ENCODE peak calls at places on chromosomes 5 and 9, in five cellular contexts. Y, E, C, A and S are unnamed samples.
A peak's percentile ranks its signal among the peaks of the same experiment; 100 is the strongest.

GRCh38 chr5:172775326-172776234 is 4.6 kb upstream of the DUSP1 start:
- DNase-seq in A (peak; percentile 95), E (no peak), C (no peak), Y (no peak), S (no peak)

GRCh38 chr5:133809801-133810200 is 158.6 kb downstream of the C5orf15 start:
- DNase-seq in C (no peak), A (no peak), Y (no peak), E (no peak), S (no peak)

GRCh38 chr5:1185652-1186350 is 15.6 kb upstream of the SLC6A19 start:
- DNase-seq in C (no peak), Y (no peak), A (peak; percentile 84), E (peak; percentile 90), S (no peak)

GRCh38 chr5:71893451-71893850 is 174.4 kb downstream of the CARTPT start:
- DNase-seq in A (no peak), Y (no peak), C (no peak), E (no peak), S (no peak)

GRCh38 chr5:67196537-67197059 is at the start of gene CD180:
- DNase-seq in E (no peak), C (no peak), Y (no peak), A (no peak), S (no peak)

GRCh38 chr9:117782931-117783788 is 79.0 kb downstream of the TLR4 start:
- DNase-seq in Y (peak; percentile 77), C (peak; percentile 31), E (no peak), A (peak; percentile 23), S (no peak)

GRCh38 chr5:5497132-5497748 is 74.8 kb downstream of the ICE1 start:
- DNase-seq in C (no peak), E (peak; percentile 65), A (peak; percentile 20), Y (no peak), S (peak; percentile 26)

GRCh38 chr5:125011982-125012381 is 265.5 kb upstream of the ZNF608 start:
- DNase-seq in C (no peak), E (no peak), A (no peak), Y (no peak), S (no peak)

GRCh38 chr5:65482727-65483473 is 1.2 kb upstream of the ADAMTS6 start:
- DNase-seq in Y (peak; percentile 46), E (peak; percentile 48), C (peak; percentile 17), A (peak; percentile 21), S (no peak)

GRCh38 chr5:147310059-147310704 is 75.4 kb downstream of the STK32A start:
- DNase-seq in A (no peak), Y (no peak), E (no peak), C (no peak), S (peak; percentile 76)

DNA sequence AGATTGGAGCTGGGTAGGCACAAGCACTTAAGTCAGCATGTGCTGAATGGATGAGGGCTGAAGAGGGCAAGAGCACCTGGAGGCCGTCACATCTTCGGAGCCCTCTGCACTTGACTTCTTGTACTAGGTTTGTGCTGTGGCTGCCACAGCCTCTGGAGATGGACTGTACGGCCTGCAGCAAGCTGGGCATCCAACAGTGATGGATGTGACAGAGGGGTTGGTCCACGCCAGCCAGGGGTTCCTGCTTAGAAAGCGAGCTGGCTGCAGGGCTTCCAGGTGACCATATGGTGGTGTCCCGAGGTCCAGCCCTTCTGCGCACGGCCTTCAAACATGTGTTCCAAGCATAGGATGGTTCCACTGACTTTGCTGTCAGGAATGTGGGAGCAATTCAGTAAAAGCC is 65.1 kb upstream of the PHYKPL start:
- DNase-seq in Y (no peak), A (no peak), C (no peak), E (no peak), S (no peak)
- H3K27me3 ChIP-seq in Y (no peaks in the 10 kb centered on the region), A (peaks cover 6% of the 10 kb centered on the region), C (no peaks in the 10 kb centered on the region), E (peaks cover 2% of the 10 kb centered on the region), S (no peaks in the 10 kb centered on the region)

GRCh38 chr9:128151343-128152132 is 2.3 kb downstream of the LCN2 start:
- DNase-seq in A (no peak), C (no peak), Y (no peak), E (peak; percentile 19), S (no peak)

GRCh38 chr9:128149951-128150593 is 819 bp downstream of the LCN2 start:
- DNase-seq in A (no peak), C (no peak), E (peak; percentile 43), Y (no peak), S (no peak)

GRCh38 chr9:128150594-128151342 is 1.5 kb downstream of the LCN2 start:
- DNase-seq in C (no peak), E (peak; percentile 94), Y (peak; percentile 86), A (peak; percentile 47), S (peak; percentile 10)

GRCh38 chr9:128148509-128149000 is 698 bp upstream of the LCN2 start:
- DNase-seq in E (peak; percentile 30), A (no peak), Y (no peak), C (no peak), S (no peak)

GRCh38 chr9:128149001-128149701 is at the start of gene LCN2:
- DNase-seq in C (no peak), Y (no peak), A (no peak), E (peak; percentile 22), S (peak; percentile 48)
- TF ChIP-seq SRF in C (no peak), Y (no peak), A (no peak), E (no peak), S (no peak)

GRCh38 chr5:174412374-174412773 is 312.0 kb upstream of the MSX2 start:
- DNase-seq in Y (no peak), A (no peak), E (no peak), C (no peak), S (no peak)
- H3K27me3 ChIP-seq in Y (no peaks in the 10 kb centered on the region), A (no peaks in the 10 kb centered on the region), E (no peaks in the 10 kb centered on the region), C (no peaks in the 10 kb centered on the region), S (peaks cover 3% of the 10 kb centered on the region)

DNA sequence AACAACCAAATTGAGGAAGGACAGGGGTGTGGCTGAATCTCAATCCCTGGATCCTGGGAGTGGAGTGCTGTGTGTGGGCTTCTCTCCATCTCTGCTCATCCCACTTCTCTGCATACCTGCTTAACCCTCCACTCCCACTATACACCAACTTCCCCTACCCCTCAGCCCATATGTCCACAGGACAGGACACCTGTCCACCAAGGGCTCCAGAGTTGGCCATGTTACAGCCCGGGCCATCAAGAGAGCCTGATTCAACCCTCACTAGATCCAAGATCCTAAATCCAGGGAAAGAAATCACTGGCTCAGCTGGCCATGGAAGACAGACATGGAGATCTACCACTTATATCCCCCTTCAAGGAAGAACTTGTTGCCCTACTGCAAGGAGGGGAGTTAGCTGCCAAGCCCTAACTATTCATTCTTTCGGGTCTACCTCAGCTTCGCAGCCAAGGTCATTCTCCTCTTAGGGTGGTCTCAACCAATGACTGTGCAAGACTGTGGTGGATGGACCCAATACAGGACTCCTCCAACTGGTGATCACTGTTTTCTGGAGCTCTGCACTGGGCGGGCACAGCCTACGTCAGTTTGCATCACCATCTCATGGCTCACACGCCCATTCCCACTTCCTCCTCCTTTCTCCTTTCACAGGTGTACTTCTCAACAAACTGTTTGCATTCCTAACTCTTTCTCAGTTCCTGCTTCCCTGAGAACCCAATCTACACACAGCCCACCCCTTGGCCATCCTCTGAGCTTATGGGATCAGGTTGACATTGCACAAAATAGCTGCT is 53.7 kb upstream of the ZBTB43 start:
- DNase-seq in A (no peak), C (no peak), E (no peak), Y (peak; percentile 14), S (no peak)
- TF ChIP-seq SRF in A (no peak), C (no peak), E (no peak), Y (no peak), S (no peak)

DNA sequence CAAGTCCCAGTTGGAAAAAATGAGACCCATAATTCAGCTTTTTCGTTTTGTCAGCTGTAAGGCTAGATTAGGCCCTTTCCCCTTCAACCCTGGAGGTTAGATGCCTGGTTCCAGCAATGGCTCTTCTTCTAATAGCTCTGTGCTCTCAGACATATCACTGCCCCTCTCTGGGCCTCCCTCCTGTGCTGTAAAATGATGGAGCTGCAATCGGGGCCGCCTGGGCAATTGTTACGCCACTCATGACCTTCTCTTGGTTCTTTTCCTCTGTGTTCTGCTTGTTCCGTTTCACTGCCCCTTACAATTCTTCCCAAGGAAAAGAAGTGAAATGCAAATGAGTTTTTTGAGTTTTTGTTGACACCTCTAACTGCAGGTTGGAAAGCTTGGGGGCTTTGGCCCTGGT is 111.0 kb downstream of the FOXD1 start:
- DNase-seq in C (no peak), Y (no peak), A (no peak), E (no peak), S (no peak)
- H3K27me3 ChIP-seq in C (peaks cover 4% of the 10 kb centered on the region), Y (no peaks in the 10 kb centered on the region), A (peaks cover 35% of the 10 kb centered on the region), E (peaks cover 9% of the 10 kb centered on the region), S (no peaks in the 10 kb centered on the region)

DNA sequence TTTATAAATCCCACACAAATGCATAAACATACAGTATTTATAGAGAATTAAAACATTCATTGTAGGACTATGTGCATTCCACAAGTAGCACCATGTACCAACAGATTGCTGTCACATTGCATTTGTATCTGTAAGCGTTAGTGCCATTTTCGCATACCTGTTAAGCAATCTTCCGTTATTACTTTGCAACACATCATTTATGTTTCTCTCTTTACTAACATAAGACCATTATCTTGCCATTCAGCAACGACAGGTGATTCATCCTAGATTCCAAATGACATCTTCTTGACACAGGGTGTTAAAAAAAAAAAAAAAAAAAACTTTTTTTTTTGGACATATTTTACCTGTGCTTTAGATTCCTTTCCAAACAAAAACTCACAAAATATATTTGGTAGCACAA is 511.8 kb downstream of the ELAVL2 start:
- DNase-seq in E (no peak), C (no peak), A (no peak), Y (no peak), S (no peak)
- TF ChIP-seq SRF in E (no peak), C (no peak), A (no peak), Y (no peak), S (no peak)